ENCODE peak calls at places on chromosome 10, in nine cellular contexts. One of them, this sample, is unnamed.

GRCh38 chr10:88045544-88046415 is 182.4 kb downstream of the PTEN start:
- DNase-seq in right cardiac atrium: no peak
- DNase-seq in breast epithelium: no peak
- DNase-seq in prostate gland: no peak
- DNase-seq in PC-9: no peak
- DNase-seq in OCI-LY7: no peak
- DNase-seq in ovary: no peak
- DNase-seq in PC-3: no peak
- DNase-seq in DND-41: peak
- DNase-seq in this sample: no peak

GRCh38 chr10:3059974-3060373 is 7.4 kb upstream of the PFKP start:
- DNase-seq in DND-41: no peak
- DNase-seq in breast epithelium: no peak
- DNase-seq in OCI-LY7: no peak
- DNase-seq in PC-3: no peak
- DNase-seq in prostate gland: no peak
- DNase-seq in right cardiac atrium: no peak
- DNase-seq in ovary: no peak
- DNase-seq in PC-9: no peak
- DNase-seq in this sample: no peak

GRCh38 chr10:31830887-31831286 is 97.7 kb downstream of the ARHGAP12 start:
- DNase-seq in PC-9: no peak
- DNase-seq in breast epithelium: no peak
- DNase-seq in ovary: no peak
- DNase-seq in DND-41: no peak
- DNase-seq in right cardiac atrium: no peak
- DNase-seq in PC-3: peak
- DNase-seq in OCI-LY7: no peak
- DNase-seq in prostate gland: no peak
- DNase-seq in this sample: no peak

GRCh38 chr10:111117528-111118277 is 40.9 kb downstream of the ADRA2A start:
- DNase-seq in right cardiac atrium: no peak
- DNase-seq in DND-41: no peak
- DNase-seq in breast epithelium: no peak
- DNase-seq in PC-9: no peak
- DNase-seq in PC-3: no peak
- DNase-seq in prostate gland: no peak
- DNase-seq in OCI-LY7: no peak
- DNase-seq in ovary: no peak
- DNase-seq in this sample: no peak

GRCh38 chr10:5434017-5434753 is 21.8 kb downstream of the NET1 start:
- DNase-seq in DND-41: no peak
- DNase-seq in breast epithelium: no peak
- DNase-seq in ovary: no peak
- DNase-seq in prostate gland: no peak
- DNase-seq in OCI-LY7: peak
- DNase-seq in right cardiac atrium: no peak
- DNase-seq in PC-9: peak
- DNase-seq in PC-3: peak
- DNase-seq in this sample: peak

GRCh38 chr10:117934477-117934876 is 112.3 kb downstream of the RAB11FIP2 start:
- DNase-seq in OCI-LY7: no peak
- DNase-seq in DND-41: no peak
- DNase-seq in PC-3: no peak
- DNase-seq in ovary: no peak
- DNase-seq in breast epithelium: no peak
- DNase-seq in PC-9: no peak
- DNase-seq in prostate gland: no peak
- DNase-seq in right cardiac atrium: no peak
- DNase-seq in this sample: no peak

GRCh38 chr10:113297226-113297625 is 255.6 kb upstream of the HABP2 start:
- DNase-seq in right cardiac atrium: no peak
- DNase-seq in prostate gland: no peak
- DNase-seq in PC-3: peak
- DNase-seq in OCI-LY7: no peak
- DNase-seq in breast epithelium: no peak
- DNase-seq in ovary: no peak
- DNase-seq in DND-41: no peak
- DNase-seq in PC-9: peak
- DNase-seq in this sample: no peak

GRCh38 chr10:89129850-89130396 is 77.2 kb downstream of the CH25H start:
- DNase-seq in PC-9: no peak
- DNase-seq in ovary: no peak
- DNase-seq in right cardiac atrium: no peak
- DNase-seq in breast epithelium: no peak
- DNase-seq in PC-3: peak
- DNase-seq in prostate gland: no peak
- DNase-seq in OCI-LY7: no peak
- DNase-seq in DND-41: no peak
- DNase-seq in this sample: no peak

GRCh38 chr10:78464856-78465221 is 431.2 kb downstream of the RPS24 start:
- DNase-seq in ovary: no peak
- DNase-seq in DND-41: no peak
- DNase-seq in PC-3: no peak
- DNase-seq in OCI-LY7: no peak
- DNase-seq in prostate gland: no peak
- DNase-seq in PC-9: no peak
- DNase-seq in right cardiac atrium: no peak
- DNase-seq in breast epithelium: no peak
- DNase-seq in this sample: no peak

GRCh38 chr10:14403846-14404623 is 73.3 kb upstream of the FRMD4A start:
- DNase-seq in ovary: no peak
- DNase-seq in PC-9: no peak
- DNase-seq in OCI-LY7: no peak
- DNase-seq in breast epithelium: no peak
- DNase-seq in right cardiac atrium: no peak
- DNase-seq in PC-3: no peak
- DNase-seq in DND-41: no peak
- DNase-seq in prostate gland: no peak
- DNase-seq in this sample: no peak

GRCh38 chr10:78139336-78139735 is 105.7 kb downstream of the RPS24 start:
- DNase-seq in PC-3: no peak
- DNase-seq in right cardiac atrium: peak
- DNase-seq in DND-41: no peak
- DNase-seq in ovary: no peak
- DNase-seq in breast epithelium: no peak
- DNase-seq in prostate gland: no peak
- DNase-seq in OCI-LY7: no peak
- DNase-seq in PC-9: no peak
- DNase-seq in this sample: no peak

GRCh38 chr10:36722777-36723176 is 402.6 kb upstream of the ANKRD30A start:
- DNase-seq in ovary: no peak
- DNase-seq in DND-41: no peak
- DNase-seq in breast epithelium: no peak
- DNase-seq in OCI-LY7: no peak
- DNase-seq in prostate gland: no peak
- DNase-seq in PC-9: no peak
- DNase-seq in PC-3: no peak
- DNase-seq in right cardiac atrium: no peak
- DNase-seq in this sample: no peak

GRCh38 chr10:17616403-17617030 is 657 bp downstream of the HACD1 start:
- DNase-seq in ovary: peak
- DNase-seq in right cardiac atrium: peak
- DNase-seq in PC-3: peak
- DNase-seq in breast epithelium: peak
- DNase-seq in prostate gland: peak
- DNase-seq in OCI-LY7: no peak
- DNase-seq in DND-41: peak
- DNase-seq in PC-9: peak
- DNase-seq in this sample: peak

GRCh38 chr10:25026463-25026862 is 10.1 kb downstream of the THNSL1 start:
- DNase-seq in DND-41: no peak
- DNase-seq in PC-9: no peak
- DNase-seq in breast epithelium: no peak
- DNase-seq in prostate gland: no peak
- DNase-seq in right cardiac atrium: no peak
- DNase-seq in OCI-LY7: no peak
- DNase-seq in PC-3: peak
- DNase-seq in ovary: no peak
- DNase-seq in this sample: no peak

GRCh38 chr10:32190890-32191491 is 134.8 kb upstream of the KIF5B start:
- DNase-seq in PC-3: peak
- DNase-seq in ovary: no peak
- DNase-seq in prostate gland: no peak
- DNase-seq in breast epithelium: no peak
- DNase-seq in right cardiac atrium: no peak
- DNase-seq in PC-9: no peak
- DNase-seq in DND-41: no peak
- DNase-seq in OCI-LY7: peak
- DNase-seq in this sample: no peak

GRCh38 chr10:70602665-70603438 is at the start of gene PRF1:
- DNase-seq in prostate gland: no peak
- DNase-seq in ovary: no peak
- DNase-seq in breast epithelium: no peak
- DNase-seq in OCI-LY7: peak
- DNase-seq in right cardiac atrium: peak
- DNase-seq in PC-3: no peak
- DNase-seq in DND-41: peak
- DNase-seq in PC-9: no peak
- DNase-seq in this sample: peak

GRCh38 chr10:52343439-52343838 is 29.4 kb downstream of the DKK1 start:
- DNase-seq in ovary: no peak
- DNase-seq in PC-3: no peak
- DNase-seq in right cardiac atrium: no peak
- DNase-seq in DND-41: no peak
- DNase-seq in breast epithelium: no peak
- DNase-seq in prostate gland: no peak
- DNase-seq in OCI-LY7: no peak
- DNase-seq in PC-9: no peak
- DNase-seq in this sample: no peak

GRCh38 chr10:106540606-106541005 is 623.9 kb downstream of the SORCS1 start:
- DNase-seq in PC-3: peak
- DNase-seq in ovary: no peak
- DNase-seq in PC-9: no peak
- DNase-seq in breast epithelium: no peak
- DNase-seq in prostate gland: no peak
- DNase-seq in DND-41: no peak
- DNase-seq in right cardiac atrium: no peak
- DNase-seq in OCI-LY7: no peak
- DNase-seq in this sample: no peak

GRCh38 chr10:106535304-106535964 is 629.1 kb downstream of the SORCS1 start:
- DNase-seq in right cardiac atrium: no peak
- DNase-seq in DND-41: no peak
- DNase-seq in ovary: no peak
- DNase-seq in PC-9: no peak
- DNase-seq in OCI-LY7: no peak
- DNase-seq in PC-3: peak
- DNase-seq in breast epithelium: no peak
- DNase-seq in prostate gland: no peak
- DNase-seq in this sample: no peak

GRCh38 chr10:106537866-106538265 is 626.6 kb downstream of the SORCS1 start:
- DNase-seq in ovary: no peak
- DNase-seq in DND-41: no peak
- DNase-seq in right cardiac atrium: no peak
- DNase-seq in OCI-LY7: no peak
- DNase-seq in PC-9: no peak
- DNase-seq in prostate gland: no peak
- DNase-seq in breast epithelium: no peak
- DNase-seq in PC-3: no peak
- DNase-seq in this sample: no peak
- H3K27ac ChIP-seq in ovary: no peak
- H3K27ac ChIP-seq in DND-41: no peak
- H3K27ac ChIP-seq in right cardiac atrium: no peak
- H3K27ac ChIP-seq in OCI-LY7: no peak
- H3K27ac ChIP-seq in PC-9: no peak
- H3K27ac ChIP-seq in prostate gland: no peak
- H3K27ac ChIP-seq in breast epithelium: no peak
- H3K27ac ChIP-seq in PC-3: peak
- H3K27ac ChIP-seq in this sample: no peak

DNA sequence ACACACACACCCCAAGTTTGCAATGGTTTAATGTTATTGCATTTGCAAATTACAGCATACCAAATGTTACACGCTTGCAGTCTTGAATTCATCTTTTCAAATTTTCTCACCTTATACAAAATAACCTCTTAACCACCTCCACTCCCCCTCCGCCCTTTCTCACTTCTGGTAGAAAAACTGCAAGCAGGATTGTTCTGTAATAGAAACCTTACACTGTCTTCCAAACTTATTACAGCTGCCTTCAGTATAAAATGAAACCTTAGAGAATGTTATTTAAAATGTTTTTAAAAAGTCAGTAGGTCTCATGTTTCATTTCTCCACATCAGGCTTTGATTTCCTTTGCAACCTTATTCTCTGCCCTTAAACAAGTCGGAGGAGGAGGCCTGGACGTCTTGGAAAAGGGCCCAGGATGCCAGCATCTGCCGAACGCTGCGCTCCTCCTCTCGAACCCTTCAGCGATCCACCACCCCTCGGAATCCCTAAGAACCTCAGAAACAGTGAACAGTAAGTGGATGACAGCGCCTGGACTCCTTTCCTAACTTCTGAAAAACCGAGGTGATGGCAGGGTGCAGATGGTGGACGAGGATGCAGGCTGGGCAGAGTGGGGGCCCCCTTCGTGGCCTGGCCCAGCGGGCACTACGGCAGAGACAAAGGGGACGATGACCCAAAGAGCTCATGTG is 74.0 kb downstream of the FGFR2 start:
- DNase-seq in breast epithelium: no peak
- DNase-seq in OCI-LY7: no peak
- DNase-seq in right cardiac atrium: no peak
- DNase-seq in DND-41: no peak
- DNase-seq in prostate gland: no peak
- DNase-seq in PC-9: no peak
- DNase-seq in ovary: no peak
- DNase-seq in PC-3: no peak
- DNase-seq in this sample: no peak
- H3K27ac ChIP-seq in breast epithelium: peak
- H3K27ac ChIP-seq in OCI-LY7: no peak
- H3K27ac ChIP-seq in right cardiac atrium: no peak
- H3K27ac ChIP-seq in DND-41: no peak
- H3K27ac ChIP-seq in prostate gland: peak
- H3K27ac ChIP-seq in PC-9: no peak
- H3K27ac ChIP-seq in ovary: no peak
- H3K27ac ChIP-seq in PC-3: no peak
- H3K27ac ChIP-seq in this sample: no peak

DNA sequence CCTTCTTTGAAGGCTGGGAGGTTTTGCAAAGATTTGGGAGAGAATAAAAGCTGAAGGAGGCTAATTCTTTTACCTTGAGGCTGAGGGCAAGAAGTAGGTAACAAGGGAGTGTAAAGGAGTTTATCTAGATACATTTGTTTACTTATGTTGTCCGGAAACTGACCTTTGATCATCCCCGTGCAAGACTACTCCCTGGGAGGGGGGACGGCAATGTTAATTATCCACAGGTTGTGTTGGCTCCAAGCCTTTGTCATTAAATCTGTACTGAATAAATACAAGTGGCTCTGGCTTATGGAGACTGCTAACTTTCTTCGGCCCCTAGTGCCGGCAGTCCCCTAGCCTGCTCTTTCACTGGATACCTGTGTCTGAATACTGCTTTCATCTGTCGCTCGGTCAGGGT is 1250.6 kb upstream of the LRRTM3 start:
- DNase-seq in PC-3: no peak
- DNase-seq in OCI-LY7: no peak
- DNase-seq in DND-41: no peak
- DNase-seq in PC-9: no peak
- DNase-seq in ovary: no peak
- DNase-seq in prostate gland: no peak
- DNase-seq in breast epithelium: no peak
- DNase-seq in right cardiac atrium: no peak
- DNase-seq in this sample: no peak
- H3K27ac ChIP-seq in PC-3: no peak
- H3K27ac ChIP-seq in OCI-LY7: no peak
- H3K27ac ChIP-seq in DND-41: no peak
- H3K27ac ChIP-seq in PC-9: no peak
- H3K27ac ChIP-seq in ovary: no peak
- H3K27ac ChIP-seq in prostate gland: no peak
- H3K27ac ChIP-seq in breast epithelium: no peak
- H3K27ac ChIP-seq in right cardiac atrium: no peak
- H3K27ac ChIP-seq in this sample: no peak

GRCh38 chr10:60298408-60299389 is 91.0 kb downstream of the ANK3 start:
- DNase-seq in breast epithelium: no peak
- DNase-seq in DND-41: no peak
- DNase-seq in OCI-LY7: no peak
- DNase-seq in PC-9: no peak
- DNase-seq in PC-3: no peak
- DNase-seq in prostate gland: no peak
- DNase-seq in right cardiac atrium: no peak
- DNase-seq in ovary: no peak
- DNase-seq in this sample: no peak
- H3K27ac ChIP-seq in breast epithelium: no peak
- H3K27ac ChIP-seq in DND-41: no peak
- H3K27ac ChIP-seq in OCI-LY7: no peak
- H3K27ac ChIP-seq in PC-9: no peak
- H3K27ac ChIP-seq in PC-3: no peak
- H3K27ac ChIP-seq in prostate gland: no peak
- H3K27ac ChIP-seq in right cardiac atrium: no peak
- H3K27ac ChIP-seq in ovary: no peak
- H3K27ac ChIP-seq in this sample: no peak

This sample was measured in CD4-positive, CD25-positive, alpha-beta regulatory T cell.